ENCODE peak calls at places on chromosomes 16 and 17, in seven cellular contexts. One of them, this sample, is unnamed.

GRCh38 chr16:17508303-17508702 is 37.5 kb upstream of the XYLT1 start:
- DNase-seq in GM12892: no peak
- DNase-seq in endothelial cell of umbilical vein: no peak
- DNase-seq in Panc1: no peak
- DNase-seq in suprapubic skin: no peak
- DNase-seq in transverse colon: no peak
- DNase-seq in GM12891: no peak
- DNase-seq in this sample: no peak

GRCh38 chr17:44247346-44248219 is 20.4 kb downstream of the SLC4A1 start:
- DNase-seq in endothelial cell of umbilical vein: no peak
- DNase-seq in transverse colon: no peak
- DNase-seq in suprapubic skin: no peak
- DNase-seq in GM12891: no peak
- DNase-seq in Panc1: no peak
- DNase-seq in GM12892: no peak
- DNase-seq in this sample: no peak

GRCh38 chr16:11053916-11054460 is 109.6 kb downstream of the CLEC16A start:
- DNase-seq in Panc1: no peak
- DNase-seq in GM12892: no peak
- DNase-seq in endothelial cell of umbilical vein: no peak
- DNase-seq in GM12891: no peak
- DNase-seq in transverse colon: no peak
- DNase-seq in suprapubic skin: no peak
- DNase-seq in this sample: no peak

GRCh38 chr16:66619036-66619435 is 14.5 kb downstream of the CMTM3 start:
- DNase-seq in Panc1: no peak
- DNase-seq in suprapubic skin: no peak
- DNase-seq in endothelial cell of umbilical vein: no peak
- DNase-seq in GM12892: no peak
- DNase-seq in GM12891: no peak
- DNase-seq in transverse colon: no peak
- DNase-seq in this sample: no peak

GRCh38 chr17:16473286-16474011 is 18.5 kb downstream of the LRRC75A start:
- DNase-seq in endothelial cell of umbilical vein: no peak
- DNase-seq in suprapubic skin: no peak
- DNase-seq in GM12892: no peak
- DNase-seq in Panc1: no peak
- DNase-seq in transverse colon: no peak
- DNase-seq in GM12891: no peak
- DNase-seq in this sample: no peak

GRCh38 chr16:52051773-52052172 is 495.2 kb downstream of the TOX3 start:
- DNase-seq in Panc1: no peak
- DNase-seq in endothelial cell of umbilical vein: no peak
- DNase-seq in GM12891: no peak
- DNase-seq in GM12892: no peak
- DNase-seq in transverse colon: no peak
- DNase-seq in suprapubic skin: no peak
- DNase-seq in this sample: no peak

GRCh38 chr16:4058386-4058785 is 57.9 kb downstream of the ADCY9 start:
- DNase-seq in GM12892: no peak
- DNase-seq in GM12891: no peak
- DNase-seq in Panc1: no peak
- DNase-seq in endothelial cell of umbilical vein: no peak
- DNase-seq in transverse colon: no peak
- DNase-seq in suprapubic skin: no peak
- DNase-seq in this sample: no peak

GRCh38 chr16:79008036-79008868 is 592.3 kb downstream of the MAF start:
- DNase-seq in suprapubic skin: no peak
- DNase-seq in GM12892: no peak
- DNase-seq in GM12891: no peak
- DNase-seq in endothelial cell of umbilical vein: no peak
- DNase-seq in Panc1: no peak
- DNase-seq in transverse colon: no peak
- DNase-seq in this sample: no peak

GRCh38 chr16:67278773-67279295 is 498 bp upstream of the PLEKHG4 start:
- DNase-seq in Panc1: no peak
- DNase-seq in GM12891: peak
- DNase-seq in suprapubic skin: no peak
- DNase-seq in transverse colon: peak
- DNase-seq in GM12892: peak
- DNase-seq in endothelial cell of umbilical vein: no peak
- DNase-seq in this sample: no peak

GRCh38 chr16:13438064-13438463 is 481.9 kb upstream of the ERCC4 start:
- DNase-seq in endothelial cell of umbilical vein: no peak
- DNase-seq in transverse colon: no peak
- DNase-seq in Panc1: no peak
- DNase-seq in suprapubic skin: no peak
- DNase-seq in GM12891: no peak
- DNase-seq in GM12892: no peak
- DNase-seq in this sample: no peak

GRCh38 chr16:84485255-84486010 is 19.0 kb downstream of the MEAK7 start:
- DNase-seq in transverse colon: no peak
- DNase-seq in GM12891: no peak
- DNase-seq in GM12892: no peak
- DNase-seq in Panc1: no peak
- DNase-seq in endothelial cell of umbilical vein: no peak
- DNase-seq in suprapubic skin: peak
- DNase-seq in this sample: peak

GRCh38 chr17:5823219-5823618 is 238.9 kb upstream of the NLRP1 start:
- DNase-seq in suprapubic skin: no peak
- DNase-seq in endothelial cell of umbilical vein: no peak
- DNase-seq in GM12891: no peak
- DNase-seq in GM12892: no peak
- DNase-seq in transverse colon: no peak
- DNase-seq in Panc1: no peak
- DNase-seq in this sample: no peak

GRCh38 chr16:29857133-29857760 is 5.8 kb downstream of the CDIPT start:
- DNase-seq in Panc1: no peak
- DNase-seq in GM12892: no peak
- DNase-seq in endothelial cell of umbilical vein: no peak
- DNase-seq in GM12891: no peak
- DNase-seq in suprapubic skin: no peak
- DNase-seq in transverse colon: no peak
- DNase-seq in this sample: no peak

GRCh38 chr16:70738083-70738977 is 52.5 kb upstream of the MTSS2 start:
- DNase-seq in transverse colon: peak
- DNase-seq in GM12892: peak
- DNase-seq in endothelial cell of umbilical vein: peak
- DNase-seq in GM12891: no peak
- DNase-seq in Panc1: no peak
- DNase-seq in suprapubic skin: no peak
- DNase-seq in this sample: no peak

GRCh38 chr17:1168537-1169234 is 11.1 kb downstream of the ABR start:
- DNase-seq in GM12891: no peak
- DNase-seq in transverse colon: no peak
- DNase-seq in suprapubic skin: no peak
- DNase-seq in Panc1: no peak
- DNase-seq in endothelial cell of umbilical vein: no peak
- DNase-seq in GM12892: no peak
- DNase-seq in this sample: no peak

GRCh38 chr17:50274142-50274944 is at the start of gene TMEM92:
- DNase-seq in endothelial cell of umbilical vein: no peak
- DNase-seq in Panc1: no peak
- DNase-seq in GM12892: peak
- DNase-seq in transverse colon: peak
- DNase-seq in suprapubic skin: no peak
- DNase-seq in GM12891: no peak
- DNase-seq in this sample: peak

GRCh38 chr16:58459344-58460218 is 40.4 kb upstream of the NDRG4 start:
- DNase-seq in GM12891: no peak
- DNase-seq in Panc1: peak
- DNase-seq in suprapubic skin: no peak
- DNase-seq in transverse colon: no peak
- DNase-seq in GM12892: no peak
- DNase-seq in endothelial cell of umbilical vein: peak
- DNase-seq in this sample: no peak

GRCh38 chr16:28873543-28874201 is 4.6 kb upstream of the ATP2A1 start:
- DNase-seq in GM12892: peak
- DNase-seq in transverse colon: peak
- DNase-seq in GM12891: peak
- DNase-seq in Panc1: no peak
- DNase-seq in suprapubic skin: no peak
- DNase-seq in endothelial cell of umbilical vein: no peak
- DNase-seq in this sample: peak

GRCh38 chr16:67464565-67464964 is 16.4 kb downstream of the ATP6V0D1 start:
- DNase-seq in GM12891: no peak
- DNase-seq in transverse colon: no peak
- DNase-seq in Panc1: no peak
- DNase-seq in endothelial cell of umbilical vein: no peak
- DNase-seq in suprapubic skin: no peak
- DNase-seq in GM12892: no peak
- DNase-seq in this sample: no peak

GRCh38 chr17:76791053-76791980 is 53.4 kb downstream of the MFSD11 start:
- DNase-seq in suprapubic skin: no peak
- DNase-seq in GM12892: peak
- DNase-seq in Panc1: no peak
- DNase-seq in transverse colon: peak
- DNase-seq in GM12891: peak
- DNase-seq in endothelial cell of umbilical vein: peak
- DNase-seq in this sample: peak

GRCh38 chr17:15287533-15288267 is 22.6 kb upstream of the PMP22 start:
- DNase-seq in endothelial cell of umbilical vein: no peak
- DNase-seq in transverse colon: no peak
- DNase-seq in Panc1: no peak
- DNase-seq in GM12891: no peak
- DNase-seq in suprapubic skin: no peak
- DNase-seq in GM12892: no peak
- DNase-seq in this sample: no peak

GRCh38 chr17:35448214-35448898 is at the start of gene SLFN13:
- DNase-seq in endothelial cell of umbilical vein: peak
- DNase-seq in GM12891: peak
- DNase-seq in GM12892: peak
- DNase-seq in suprapubic skin: peak
- DNase-seq in Panc1: no peak
- DNase-seq in transverse colon: peak
- DNase-seq in this sample: peak

GRCh38 chr16:22001591-22001990 is 675 bp upstream of the PDZD9 start:
- DNase-seq in GM12891: no peak
- DNase-seq in GM12892: no peak
- DNase-seq in suprapubic skin: no peak
- DNase-seq in Panc1: no peak
- DNase-seq in transverse colon: no peak
- DNase-seq in endothelial cell of umbilical vein: no peak
- DNase-seq in this sample: no peak

GRCh38 chr16:48526058-48526957 is 83.7 kb downstream of the N4BP1 start:
- DNase-seq in GM12892: peak
- DNase-seq in suprapubic skin: peak
- DNase-seq in transverse colon: peak
- DNase-seq in Panc1: peak
- DNase-seq in GM12891: peak
- DNase-seq in endothelial cell of umbilical vein: no peak
- DNase-seq in this sample: peak

GRCh38 chr17:1561420-1562177 is 993 bp downstream of the PITPNA start:
- DNase-seq in GM12891: peak
- DNase-seq in GM12892: peak
- DNase-seq in endothelial cell of umbilical vein: peak
- DNase-seq in Panc1: no peak
- DNase-seq in suprapubic skin: no peak
- DNase-seq in transverse colon: no peak
- DNase-seq in this sample: peak

GRCh38 chr16:12532871-12533610 is 270.6 kb downstream of the CPPED1 start:
- DNase-seq in GM12891: no peak
- DNase-seq in GM12892: no peak
- DNase-seq in endothelial cell of umbilical vein: no peak
- DNase-seq in Panc1: no peak
- DNase-seq in suprapubic skin: no peak
- DNase-seq in transverse colon: no peak
- DNase-seq in this sample: no peak

GRCh38 chr17:37310940-37311339 is 64.8 kb upstream of the C17orf78 start:
- DNase-seq in endothelial cell of umbilical vein: no peak
- DNase-seq in Panc1: no peak
- DNase-seq in GM12891: no peak
- DNase-seq in transverse colon: no peak
- DNase-seq in suprapubic skin: no peak
- DNase-seq in GM12892: no peak
- DNase-seq in this sample: no peak

GRCh38 chr16:63789603-63790002 is 1332.3 kb downstream of the CDH11 start:
- DNase-seq in transverse colon: no peak
- DNase-seq in suprapubic skin: no peak
- DNase-seq in GM12892: no peak
- DNase-seq in GM12891: no peak
- DNase-seq in endothelial cell of umbilical vein: peak
- DNase-seq in Panc1: no peak
- DNase-seq in this sample: no peak

GRCh38 chr17:44137891-44138709 is 3.6 kb upstream of the HROB start:
- DNase-seq in suprapubic skin: peak
- DNase-seq in endothelial cell of umbilical vein: peak
- DNase-seq in GM12892: no peak
- DNase-seq in transverse colon: peak
- DNase-seq in GM12891: peak
- DNase-seq in Panc1: peak
- DNase-seq in this sample: no peak

GRCh38 chr17:39661744-39662541 is 3.2 kb upstream of the TCAP start:
- DNase-seq in suprapubic skin: no peak
- DNase-seq in Panc1: no peak
- DNase-seq in GM12892: no peak
- DNase-seq in endothelial cell of umbilical vein: no peak
- DNase-seq in transverse colon: no peak
- DNase-seq in GM12891: no peak
- DNase-seq in this sample: peak

GRCh38 chr17:81241648-81242420 is 2.7 kb downstream of the NDUFAF8 start:
- DNase-seq in suprapubic skin: no peak
- DNase-seq in GM12892: peak
- DNase-seq in Panc1: no peak
- DNase-seq in endothelial cell of umbilical vein: peak
- DNase-seq in transverse colon: peak
- DNase-seq in GM12891: peak
- DNase-seq in this sample: peak
- TF ChIP-seq POLR2AphosphoS5 in suprapubic skin: no peak
- TF ChIP-seq POLR2AphosphoS5 in GM12892: peak
- TF ChIP-seq POLR2AphosphoS5 in Panc1: no peak
- TF ChIP-seq POLR2AphosphoS5 in endothelial cell of umbilical vein: peak
- TF ChIP-seq POLR2AphosphoS5 in transverse colon: no peak
- TF ChIP-seq POLR2AphosphoS5 in GM12891: peak
- TF ChIP-seq POLR2AphosphoS5 in this sample: peak

GRCh38 chr17:75295220-75296158 is 6.3 kb upstream of the SLC25A19 start:
- DNase-seq in GM12892: no peak
- DNase-seq in GM12891: no peak
- DNase-seq in transverse colon: peak
- DNase-seq in endothelial cell of umbilical vein: no peak
- DNase-seq in Panc1: no peak
- DNase-seq in suprapubic skin: no peak
- DNase-seq in this sample: no peak
- TF ChIP-seq POLR2AphosphoS5 in GM12892: peak
- TF ChIP-seq POLR2AphosphoS5 in GM12891: peak
- TF ChIP-seq POLR2AphosphoS5 in transverse colon: peak
- TF ChIP-seq POLR2AphosphoS5 in endothelial cell of umbilical vein: no peak
- TF ChIP-seq POLR2AphosphoS5 in Panc1: no peak
- TF ChIP-seq POLR2AphosphoS5 in suprapubic skin: no peak
- TF ChIP-seq POLR2AphosphoS5 in this sample: no peak

GRCh38 chr16:19135896-19136438 is 22.2 kb downstream of the ITPRIPL2 start:
- DNase-seq in GM12891: no peak
- DNase-seq in suprapubic skin: no peak
- DNase-seq in GM12892: no peak
- DNase-seq in Panc1: no peak
- DNase-seq in endothelial cell of umbilical vein: no peak
- DNase-seq in transverse colon: peak
- DNase-seq in this sample: no peak
- TF ChIP-seq POLR2AphosphoS5 in GM12891: no peak
- TF ChIP-seq POLR2AphosphoS5 in suprapubic skin: no peak
- TF ChIP-seq POLR2AphosphoS5 in GM12892: no peak
- TF ChIP-seq POLR2AphosphoS5 in Panc1: no peak
- TF ChIP-seq POLR2AphosphoS5 in endothelial cell of umbilical vein: no peak
- TF ChIP-seq POLR2AphosphoS5 in transverse colon: no peak
- TF ChIP-seq POLR2AphosphoS5 in this sample: no peak

GRCh38 chr17:81509687-81510523 is 2.7 kb downstream of the ACTG1 start:
- DNase-seq in Panc1: no peak
- DNase-seq in GM12892: no peak
- DNase-seq in suprapubic skin: no peak
- DNase-seq in GM12891: no peak
- DNase-seq in transverse colon: no peak
- DNase-seq in endothelial cell of umbilical vein: peak
- DNase-seq in this sample: no peak
- TF ChIP-seq POLR2AphosphoS5 in Panc1: peak
- TF ChIP-seq POLR2AphosphoS5 in GM12892: no peak
- TF ChIP-seq POLR2AphosphoS5 in suprapubic skin: no peak
- TF ChIP-seq POLR2AphosphoS5 in GM12891: no peak
- TF ChIP-seq POLR2AphosphoS5 in transverse colon: no peak
- TF ChIP-seq POLR2AphosphoS5 in endothelial cell of umbilical vein: peak
- TF ChIP-seq POLR2AphosphoS5 in this sample: no peak

This sample was measured in spleen.